ENCODE peak calls at places on chromosomes 16 and 17, in six cellular contexts. N is HepG2, B is K562, W is HL-60, D is GM12878, P is SK-N-SH. A is an unnamed sample.
A peak's percentile ranks its signal among the peaks of the same experiment; 100 is the strongest.

GRCh38 chr17:7313028-7313889 is 1.9 kb downstream of the GPS2 start:
- DNase-seq in N (peak; percentile 45), B (no peak), W (no peak), D (no peak), P (no peak), A (no peak)

GRCh38 chr16:17375388-17376304 is 95.1 kb downstream of the XYLT1 start:
- DNase-seq in N (no peak), B (no peak), W (no peak), D (no peak), P (peak; percentile 70), A (no peak)

GRCh38 chr17:6591599-6592158 is 35.3 kb upstream of the PITPNM3 start:
- DNase-seq in N (peak; percentile 22), B (no peak), W (peak; percentile 3), D (no peak), P (no peak), A (no peak)

GRCh38 chr16:66933776-66934137 is 445 bp downstream of the CIAO2B start:
- DNase-seq in N (no peak), B (peak; percentile 37), W (no peak), D (no peak), P (no peak), A (no peak)

GRCh38 chr16:70161350-70161749 is 12.2 kb upstream of the CLEC18C start:
- DNase-seq in N (no peak), B (no peak), W (peak; percentile 7), D (no peak), P (no peak), A (no peak)

GRCh38 chr17:43962479-43962878 is 8.7 kb upstream of the PYY start:
- DNase-seq in N (no peak), B (no peak), W (no peak), D (no peak), P (no peak), A (no peak)

GRCh38 chr16:47884131-47884725 is 271.6 kb downstream of the ABCC12 start:
- DNase-seq in N (no peak), B (no peak), W (no peak), D (no peak), P (no peak), A (no peak)

GRCh38 chr17:45149669-45150603 is 1.7 kb downstream of the HEXIM1 start:
- DNase-seq in N (no peak), B (peak; percentile 26), W (peak; percentile 64), D (no peak), P (peak; percentile 44), A (no peak)

GRCh38 chr16:1997591-1998359 is 8.0 kb downstream of the SYNGR3 start:
- DNase-seq in N (no peak), B (no peak), W (no peak), D (no peak), P (no peak), A (no peak)

GRCh38 chr17:49926886-49927285 is 42.1 kb upstream of the DLX4 start:
- DNase-seq in N (no peak), B (peak; percentile 76), W (no peak), D (no peak), P (no peak), A (no peak)

GRCh38 chr16:51818342-51818944 is 667.4 kb upstream of the SALL1 start:
- DNase-seq in N (peak; percentile 31), B (no peak), W (peak; percentile 20), D (no peak), P (peak; percentile 28), A (peak; percentile 12)

GRCh38 chr17:32264823-32265191 is 825 bp upstream of the RHBDL3 start:
- DNase-seq in N (no peak), B (no peak), W (no peak), D (no peak), P (no peak), A (no peak)

GRCh38 chr16:25966172-25967097 is 274.7 kb downstream of the HS3ST4 start:
- DNase-seq in N (no peak), B (no peak), W (no peak), D (peak; percentile 5), P (no peak), A (no peak)

GRCh38 chr17:61878520-61878919 is 15.2 kb upstream of the BRIP1 start:
- DNase-seq in N (no peak), B (no peak), W (no peak), D (no peak), P (no peak), A (no peak)

GRCh38 chr17:61884864-61885263 is 21.5 kb upstream of the BRIP1 start:
- DNase-seq in N (no peak), B (no peak), W (no peak), D (no peak), P (no peak), A (no peak)

GRCh38 chr17:61878984-61879612 is 15.8 kb upstream of the BRIP1 start:
- DNase-seq in N (no peak), B (no peak), W (no peak), D (no peak), P (no peak), A (no peak)

GRCh38 chr17:61877837-61878236 is 14.5 kb upstream of the BRIP1 start:
- DNase-seq in N (no peak), B (no peak), W (no peak), D (no peak), P (no peak), A (no peak)

GRCh38 chr17:61880589-61881102 is 17.3 kb upstream of the BRIP1 start:
- DNase-seq in N (no peak), B (no peak), W (no peak), D (no peak), P (no peak), A (no peak)
- TF ChIP-seq POLR2AphosphoS5 in N (no peak), B (no peak), W (no peak), D (no peak), P (no peak), A (no peak)

DNA sequence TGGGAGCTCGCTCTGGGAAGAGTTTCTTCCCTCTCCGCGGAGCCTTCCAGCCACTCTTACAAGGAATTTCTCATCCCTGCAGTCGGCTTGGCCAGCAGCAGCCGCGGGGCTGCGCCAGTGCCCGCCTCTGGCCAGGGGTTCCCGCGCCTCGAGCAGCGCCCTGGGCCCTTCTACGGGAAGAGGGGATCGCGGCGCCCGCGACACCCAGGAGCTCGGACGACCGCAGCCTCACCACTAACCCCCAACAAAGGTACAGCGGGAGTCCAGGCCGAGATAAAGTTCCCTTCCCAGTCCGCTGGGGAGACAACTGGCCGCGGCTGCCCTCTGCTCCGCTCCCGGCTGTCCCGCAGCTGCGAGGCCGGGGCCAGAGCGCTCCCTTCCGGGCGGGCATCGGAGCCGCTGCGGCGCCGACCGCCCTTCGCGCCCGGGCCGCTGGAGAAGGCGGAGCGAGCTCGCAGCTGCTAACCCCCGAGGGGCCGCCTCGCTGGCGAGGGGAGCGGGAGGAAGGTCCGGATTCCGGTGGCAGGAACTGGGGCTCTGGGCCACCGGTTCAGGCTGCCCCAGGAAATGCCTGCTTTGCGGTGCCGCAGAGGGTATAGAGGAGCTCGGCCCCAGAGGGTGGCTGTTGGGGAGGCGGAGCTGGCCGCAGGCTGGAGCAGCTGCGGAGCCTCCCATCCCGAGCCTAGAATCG is 3.6 kb upstream of the HS3ST3B1 start:
- DNase-seq in N (peak; percentile 48), B (no peak), W (peak; percentile 21), D (no peak), P (peak; percentile 50), A (no peak)
- TF ChIP-seq REST in N (no peak), B (no peak), W (no peak), D (no peak), P (no peak), A (no peak)

DNA sequence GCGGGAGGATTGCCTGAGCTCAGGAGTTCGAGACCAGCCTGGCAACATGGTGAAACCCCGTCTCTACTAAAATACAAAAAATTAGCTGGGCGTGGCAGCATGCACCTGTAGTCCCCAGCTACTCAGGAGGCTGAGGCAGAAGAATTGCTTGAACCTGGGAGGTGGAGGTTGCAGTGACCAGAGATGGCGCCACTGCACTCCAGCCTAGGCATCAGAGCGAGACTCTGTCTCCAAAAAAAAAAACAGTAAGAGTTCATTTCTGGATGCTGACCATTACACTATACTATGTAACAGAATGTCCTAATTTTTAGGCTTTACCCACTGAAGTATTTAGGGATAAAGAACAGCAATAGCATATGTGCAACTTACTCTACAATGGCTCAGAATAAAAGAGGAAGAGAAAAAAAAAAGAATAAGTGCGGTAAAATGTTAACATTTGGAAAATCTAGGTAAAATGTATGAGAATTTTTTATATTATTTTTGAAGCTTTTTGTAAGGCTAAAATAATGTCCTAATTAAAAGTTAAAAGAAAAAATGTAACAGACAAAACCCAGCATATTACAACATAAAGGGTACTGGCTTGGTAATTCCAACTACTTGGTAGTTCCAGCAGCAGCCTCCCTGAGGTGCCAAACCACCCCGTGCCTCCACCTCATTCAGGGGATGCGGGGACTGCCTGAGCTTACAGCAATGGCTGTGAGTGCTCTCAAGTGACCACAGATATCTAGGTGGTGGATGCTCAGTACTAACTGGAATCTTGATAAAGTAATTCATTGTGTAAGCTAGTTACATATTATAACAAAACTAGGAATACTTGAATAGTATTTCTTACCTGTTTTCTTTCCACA is 10.9 kb downstream of the COPS3 start:
- DNase-seq in N (peak; percentile 30), B (no peak), W (no peak), D (no peak), P (no peak), A (no peak)
- TF ChIP-seq CTCF in N (peak; percentile 44), B (peak; percentile 37), W (no peak), D (no peak), P (peak; percentile 55), A (peak; percentile 68)

GRCh38 chr17:27244481-27245223 is 49.3 kb upstream of the WSB1 start:
- DNase-seq in N (peak; percentile 53), B (no peak), W (peak; percentile 94), D (no peak), P (no peak), A (no peak)
- TF ChIP-seq POLR2AphosphoS5 in N (no peak), B (no peak), W (peak; percentile 84), D (no peak), P (no peak), A (no peak)

DNA sequence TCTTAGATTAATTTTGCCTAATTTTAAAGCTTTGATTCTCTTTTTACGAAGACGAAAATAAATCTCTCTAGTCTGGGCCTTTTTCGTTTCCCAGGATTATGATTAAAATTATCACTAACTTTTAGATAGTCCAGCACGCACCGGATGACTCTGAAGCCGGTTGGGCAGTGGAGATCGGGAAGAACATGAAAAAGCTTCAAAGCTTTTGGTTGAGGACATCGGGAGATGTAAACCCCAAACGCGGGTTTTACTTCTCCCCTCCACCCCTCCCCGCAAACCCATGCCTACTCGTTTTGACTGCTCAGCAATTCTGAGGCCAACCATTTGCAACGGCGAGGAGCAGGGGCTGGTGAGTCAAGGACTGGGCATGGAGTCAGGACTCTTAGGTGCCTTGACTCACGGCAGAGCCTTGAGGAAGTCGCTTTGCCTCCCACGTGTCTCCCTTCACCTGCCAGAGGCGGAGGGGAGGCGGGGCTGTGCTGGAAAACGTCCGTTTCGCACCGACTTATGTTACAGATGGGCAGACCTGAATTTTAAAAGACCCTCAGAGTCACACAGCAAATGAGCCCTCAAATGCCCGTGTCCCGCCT is 989 bp upstream of the DUSP14 start:
- DNase-seq in N (peak; percentile 52), B (peak; percentile 43), W (peak; percentile 44), D (no peak), P (peak; percentile 44), A (peak; percentile 76)
- TF ChIP-seq REST in N (no peak), B (no peak), W (no peak), D (no peak), P (no peak), A (no peak)

DNA sequence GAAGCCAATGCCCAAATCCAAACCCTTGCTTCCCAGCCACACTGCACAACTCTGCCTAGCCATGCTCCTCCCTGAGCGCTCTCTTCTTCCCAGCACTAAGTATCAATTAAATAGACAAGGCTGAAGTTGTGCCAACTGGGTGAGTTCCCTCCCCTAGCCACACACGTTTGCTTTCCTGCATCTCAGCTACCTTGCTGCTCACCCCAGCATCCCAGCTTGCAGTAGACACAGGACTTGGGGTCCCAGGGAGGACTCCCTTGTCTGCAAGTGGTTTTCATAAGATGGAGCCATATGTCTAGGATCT is 4.9 kb downstream of the CCDC182 start:
- DNase-seq in N (no peak), B (no peak), W (no peak), D (no peak), P (no peak), A (no peak)
- TF ChIP-seq CTCF in N (no peak), B (peak; percentile 12), W (no peak), D (no peak), P (no peak), A (peak; percentile 20)

GRCh38 chr17:29929544-29930398 is at the start of gene SSH2:
- DNase-seq in N (peak; percentile 78), B (peak; percentile 85), W (peak; percentile 91), D (peak; percentile 67), P (peak; percentile 89), A (peak; percentile 52)
- TF ChIP-seq POLR2AphosphoS5 in N (peak; percentile 34), B (peak; percentile 42), W (peak; percentile 84), D (no peak), P (peak; percentile 48), A (peak; percentile 86)